ENCODE peak calls at places on chromosomes 5 and 9, in six cellular contexts. Y, T, F, M, G and S are unnamed samples.

GRCh38 chr5:117888688-117889087 is 1099.7 kb downstream of the DTWD2 start:
- DNase-seq in M (no peak), Y (no peak), T (no peak), F (no peak), G (no peak), S (no peak)

GRCh38 chr5:36492998-36493655 is 113.3 kb upstream of the SLC1A3 start:
- DNase-seq in G (no peak), Y (peak; percentile 4), M (no peak), F (no peak), T (no peak), S (no peak)

GRCh38 chr9:105418588-105419108 is 29.2 kb upstream of the FSD1L start:
- DNase-seq in M (no peak), T (no peak), Y (no peak), G (no peak), F (no peak), S (no peak)

GRCh38 chr5:35153375-35153932 is 76.8 kb downstream of the PRLR start:
- DNase-seq in M (no peak), G (no peak), F (no peak), T (no peak), Y (no peak), S (no peak)

GRCh38 chr9:121445986-121446385 is 53.7 kb downstream of the GGTA1 start:
- DNase-seq in M (no peak), Y (no peak), G (no peak), T (no peak), F (no peak), S (no peak)

GRCh38 chr5:10599828-10600227 is 36.0 kb downstream of the ANKRD33B start:
- DNase-seq in G (no peak), M (no peak), F (no peak), Y (no peak), T (no peak), S (peak; percentile 72)

GRCh38 chr5:491119-491855 is 33.0 kb downstream of the SLC9A3 start:
- DNase-seq in M (no peak), Y (no peak), T (no peak), G (no peak), F (no peak), S (no peak)

GRCh38 chr5:143161893-143162520 is 241.5 kb downstream of the NR3C1 start:
- DNase-seq in Y (no peak), M (peak; percentile 68), T (no peak), F (no peak), G (no peak), S (no peak)

GRCh38 chr9:35593581-35593980 is 11.5 kb upstream of the TESK1 start:
- DNase-seq in Y (no peak), G (no peak), T (no peak), F (no peak), M (no peak), S (no peak)

GRCh38 chr5:59276886-59277514 is 616.5 kb downstream of the PDE4D start:
- DNase-seq in T (no peak), F (no peak), G (no peak), M (no peak), Y (peak; percentile 75), S (no peak)

GRCh38 chr5:140576776-140577201 is 12.2 kb downstream of the SLC35A4 start:
- DNase-seq in F (no peak), G (no peak), T (no peak), Y (peak; percentile 24), M (no peak), S (peak; percentile 94)

GRCh38 chr5:74342948-74343682 is 297.4 kb downstream of the ENC1 start:
- DNase-seq in G (no peak), T (no peak), F (no peak), M (no peak), Y (no peak), S (no peak)

GRCh38 chr5:171355302-171355724 is 32.3 kb upstream of the NPM1 start:
- DNase-seq in M (no peak), F (peak; percentile 1), Y (no peak), T (no peak), G (no peak), S (no peak)

GRCh38 chr5:5424736-5425135 is 2.3 kb downstream of the ICE1 start:
- DNase-seq in M (no peak), F (no peak), G (no peak), T (no peak), Y (peak; percentile 21), S (peak; percentile 73)

GRCh38 chr9:79952401-79952800 is 380.6 kb downstream of the TLE4 start:
- DNase-seq in M (no peak), T (no peak), Y (no peak), F (no peak), G (no peak), S (no peak)

GRCh38 chr9:114372971-114373591 is 14.7 kb downstream of the AKNA start:
- DNase-seq in Y (no peak), T (peak; percentile 88), M (peak; percentile 57), F (peak; percentile 89), G (peak; percentile 70), S (no peak)

GRCh38 chr5:149485655-149486615 is 65.3 kb downstream of the CSNK1A1 start:
- DNase-seq in G (no peak), Y (peak; percentile 98), M (peak; percentile 91), F (no peak), T (peak; percentile 58), S (peak; percentile 89)

GRCh38 chr9:134944351-134944802 is 26.7 kb upstream of the FCN1 start:
- DNase-seq in T (no peak), Y (no peak), F (no peak), G (no peak), M (no peak), S (no peak)

GRCh38 chr5:107764282-107764681 is 93.5 kb upstream of the EFNA5 start:
- DNase-seq in G (no peak), T (no peak), Y (no peak), M (no peak), F (no peak), S (no peak)

GRCh38 chr9:113675475-113675941 is 200.6 kb upstream of the ZNF618 start:
- DNase-seq in Y (peak; percentile 99), G (no peak), T (no peak), M (peak; percentile 81), F (peak; percentile 81), S (peak; percentile 92)

GRCh38 chr9:137198748-137199276 is 1.7 kb downstream of the TPRN start:
- DNase-seq in F (no peak), G (no peak), M (no peak), T (no peak), Y (no peak), S (no peak)
- H3K27ac ChIP-seq in F (peak overlapping the region; percentile 77), G (no peak overlapping the region), M (no peak overlapping the region), T (peak overlapping the region; percentile 78), Y (no peak overlapping the region), S (no peak overlapping the region)

GRCh38 chr9:14175778-14176177 is 138.2 kb downstream of the NFIB start:
- DNase-seq in T (no peak), F (no peak), Y (no peak), G (no peak), M (no peak), S (no peak)
- H3K4me1 ChIP-seq in T (peaks cover 12% of the 10 kb centered on the region), F (peaks cover 8% of the 10 kb centered on the region), Y (peaks cover 10% of the 10 kb centered on the region), G (no peaks in the 10 kb centered on the region), M (peaks cover 9% of the 10 kb centered on the region), S (peaks cover 3% of the 10 kb centered on the region)

GRCh38 chr5:32843532-32843895 is 132.4 kb downstream of the NPR3 start:
- DNase-seq in G (no peak), Y (no peak), F (no peak), T (no peak), M (no peak), S (no peak)
- H3K4me3 ChIP-seq in G (no peak overlapping the region), Y (no peak overlapping the region), F (no peak overlapping the region), T (no peak overlapping the region), M (no peak overlapping the region), S (no peak overlapping the region)

DNA sequence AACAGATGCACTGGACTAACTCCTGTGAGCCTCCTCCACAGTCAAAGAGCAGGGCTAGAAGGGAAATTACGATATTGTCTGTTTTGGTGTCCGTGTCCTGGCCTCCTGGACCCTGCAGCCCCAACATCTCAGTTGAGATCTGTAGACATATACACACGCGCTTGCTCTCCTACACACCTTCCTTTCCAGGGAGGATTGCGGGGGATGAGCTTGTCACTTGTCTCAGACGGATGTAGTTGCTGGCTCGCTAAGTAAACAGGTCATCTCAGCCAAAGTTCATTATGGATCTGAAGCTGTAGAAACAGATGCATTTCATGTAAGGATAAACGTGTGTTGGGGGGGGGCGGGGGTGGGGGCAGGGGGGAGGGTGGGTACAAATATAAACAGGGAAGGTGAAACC is 549.3 kb downstream of the CCDC171 start:
- DNase-seq in M (no peak), Y (no peak), G (no peak), F (no peak), T (no peak), S (no peak)
- H3K27ac ChIP-seq in M (peak overlapping the region; percentile 53), Y (no peak overlapping the region), G (no peak overlapping the region), F (no peak overlapping the region), T (no peak overlapping the region), S (no peak overlapping the region)

DNA sequence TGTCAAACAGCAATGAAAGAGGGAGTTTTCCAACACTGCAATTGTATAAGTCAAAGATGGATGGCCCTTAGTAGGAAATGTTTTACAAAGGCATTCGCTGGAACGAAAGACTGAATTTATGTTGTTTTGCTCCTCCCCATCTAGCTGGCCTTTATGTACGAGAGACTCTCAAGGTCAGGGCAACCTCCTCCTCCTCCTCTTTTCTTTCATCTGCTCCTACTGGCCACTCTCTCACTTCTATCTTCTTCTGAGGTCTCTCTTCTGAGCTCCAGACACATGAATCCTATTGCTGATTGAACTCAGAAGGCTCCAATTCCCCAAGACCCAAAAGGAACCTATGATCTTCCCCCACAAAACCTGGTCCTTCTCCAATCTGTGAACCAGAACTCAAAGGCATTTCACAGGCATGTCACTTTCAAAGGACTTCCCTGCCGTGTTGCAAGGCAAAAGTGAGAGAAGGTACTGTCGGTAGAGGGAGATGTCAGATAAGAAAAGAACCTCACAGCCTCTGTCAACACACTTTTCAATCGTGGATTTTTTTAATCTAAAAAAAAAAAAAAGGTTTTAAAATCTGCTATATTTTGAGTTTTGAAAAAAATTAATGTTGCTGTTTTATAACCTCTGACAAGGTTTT is 28.5 kb upstream of the PUM3 start:
- DNase-seq in M (no peak), Y (no peak), F (no peak), G (no peak), T (no peak), S (no peak)
- H3K4me1 ChIP-seq in M (no peaks in the 10 kb centered on the region), Y (no peaks in the 10 kb centered on the region), F (no peaks in the 10 kb centered on the region), G (no peaks in the 10 kb centered on the region), T (no peaks in the 10 kb centered on the region), S (no peaks in the 10 kb centered on the region)